ENCODE peak calls at places on chromosome X, in eight cellular contexts. V is AG04450; D is heart right ventricle; Q is body of pancreas; K is CD8-positive, alpha-beta T cell; S is fibroblast of mammary gland; T is Peyer's patch; J is RWPE2. F is an unnamed sample.

GRCh38 chrX:47991263-47992092 is 12.3 kb downstream of the ZNF182 start:
- DNase-seq in Q (no peak), V (no peak), J (no peak), S (peak), D (no peak), K (no peak), T (no peak), F (no peak)

GRCh38 chrX:108292053-108292452 is 146.2 kb downstream of the COL4A6 start:
- DNase-seq in V (no peak), Q (no peak), D (no peak), T (no peak), S (no peak), J (no peak), K (no peak), F (no peak)

GRCh38 chrX:15496809-15497208 is 3.7 kb upstream of the PIR start:
- DNase-seq in K (no peak), J (no peak), V (no peak), D (no peak), T (no peak), S (no peak), Q (no peak), F (no peak)

GRCh38 chrX:80004458-80004857 is 10.1 kb upstream of the TBX22 start:
- DNase-seq in S (no peak), D (no peak), K (no peak), V (no peak), Q (no peak), T (no peak), J (no peak), F (no peak)

GRCh38 chrX:104315555-104315954 is 60.8 kb upstream of the ESX1 start:
- DNase-seq in K (no peak), T (no peak), Q (no peak), D (no peak), V (no peak), S (peak), J (no peak), F (no peak)

GRCh38 chrX:46758956-46759644 is at the start of gene SLC9A7:
- DNase-seq in D (peak), K (peak), S (peak), Q (peak), T (peak), J (no peak), V (no peak), F (peak)

GRCh38 chrX:81174286-81174685 is 27.4 kb downstream of the HMGN5 start:
- DNase-seq in Q (no peak), J (no peak), V (no peak), T (no peak), S (peak), D (no peak), K (no peak), F (no peak)

GRCh38 chrX:13432776-13433605 is 113.1 kb upstream of the ATXN3L start:
- DNase-seq in Q (no peak), V (peak), S (peak), D (no peak), T (no peak), K (no peak), J (no peak), F (no peak)

GRCh38 chrX:104013606-104014005 is at the start of gene H2BW1:
- DNase-seq in J (no peak), T (no peak), D (no peak), S (no peak), V (no peak), Q (no peak), K (no peak), F (no peak)

GRCh38 chrX:70436380-70436779 is 8.3 kb upstream of the DLG3 start:
- DNase-seq in S (peak), K (no peak), T (no peak), J (no peak), V (no peak), Q (no peak), D (no peak), F (no peak)

GRCh38 chrX:106959897-106960296 is 39.7 kb downstream of the CLDN2 start:
- DNase-seq in J (no peak), D (no peak), Q (no peak), V (no peak), S (peak), K (no peak), T (no peak), F (no peak)

GRCh38 chrX:11137543-11138139 is 26.5 kb downstream of the HCCS start:
- DNase-seq in D (no peak), J (no peak), T (no peak), V (peak), K (no peak), Q (no peak), S (peak), F (no peak)

GRCh38 chrX:154833746-154834274 is 652 bp downstream of the SMIM9 start:
- DNase-seq in K (no peak), T (no peak), D (no peak), Q (no peak), V (no peak), J (no peak), S (no peak), F (no peak)

GRCh38 chrX:45322382-45322781 is 121.7 kb upstream of the DIPK2B start:
- DNase-seq in K (no peak), D (no peak), V (peak), T (peak), J (no peak), S (peak), Q (peak), F (no peak)

GRCh38 chrX:1466232-1466661 is 13.5 kb upstream of the ASMTL start:
- DNase-seq in K (peak), J (no peak), Q (no peak), S (no peak), V (no peak), D (no peak), T (peak), F (peak)

GRCh38 chrX:57447856-57448255 is 144.0 kb upstream of the ZXDB start:
- DNase-seq in K (no peak), D (no peak), T (no peak), Q (no peak), S (peak), J (no peak), V (no peak), F (no peak)

GRCh38 chrX:15566244-15566643 is 34.5 kb downstream of the ACE2 start:
- DNase-seq in S (no peak), D (no peak), V (no peak), J (no peak), K (no peak), Q (no peak), T (no peak), F (no peak)

GRCh38 chrX:8364369-8365141 is 100.1 kb upstream of the VCX3B start:
- DNase-seq in S (no peak), J (no peak), D (no peak), T (no peak), K (no peak), Q (no peak), V (no peak), F (no peak)
- TF ChIP-seq CTCF in S (peak), J (peak), D (peak), T (no peak), K (no peak), Q (no peak), V (no peak), F (peak)

DNA sequence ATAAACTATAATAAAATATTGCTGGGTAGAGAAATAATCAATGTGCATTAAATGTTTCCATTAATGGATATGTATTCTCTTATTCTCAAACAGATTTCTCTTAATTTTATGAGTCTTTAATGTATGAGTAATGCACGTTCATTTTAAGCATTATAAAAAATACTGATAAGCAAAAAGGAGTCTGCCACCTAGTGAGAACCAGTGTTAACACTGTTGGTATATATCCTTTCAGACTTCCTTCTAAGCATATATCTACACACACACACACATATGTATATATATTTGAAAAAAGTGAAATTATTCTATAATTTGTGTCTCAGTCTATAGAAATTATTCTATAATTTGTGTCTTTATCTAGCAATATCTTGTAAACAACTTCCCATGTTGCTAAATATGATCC is 49.9 kb upstream of the MTMR1 start:
- DNase-seq in J (no peak), T (no peak), V (no peak), K (no peak), S (peak), D (no peak), Q (no peak), F (no peak)
- TF ChIP-seq CTCF in J (peak), T (peak), V (peak), K (no peak), S (peak), D (no peak), Q (no peak), F (peak)

GRCh38 chrX:39260965-39261364 is 459.7 kb downstream of the MID1IP1 start:
- DNase-seq in T (no peak), K (no peak), S (peak), D (no peak), V (no peak), J (no peak), Q (no peak), F (no peak)
- TF ChIP-seq CTCF in T (no peak), K (no peak), S (no peak), D (no peak), V (no peak), J (no peak), Q (no peak), F (no peak)

GRCh38 chrX:124223524-124223923 is 108.9 kb upstream of the TEX13D start:
- DNase-seq in K (no peak), T (no peak), Q (no peak), D (no peak), V (no peak), J (no peak), S (no peak), F (no peak)
- TF ChIP-seq CTCF in K (no peak), T (no peak), Q (no peak), D (no peak), V (no peak), J (no peak), S (no peak), F (peak)

F was measured in chondrocyte.